ENCODE peak calls at places on chromosome 7, in seven cellular contexts. N is H7; S is stimulated activated CD8-positive, alpha-beta memory T cell treated with anti-CD3 and anti-CD28 coated beads, Interleukin-15, amount 100 ng/mL, for 24 hours; E is glutamatergic neuron; G is stimulated activated naive CD8-positive, alpha-beta T cell treated with anti-CD3 and anti-CD28 coated beads, Interleukin-15, Interleukin-2, amounts not matched to agents 100 U/mL and 50 U/mL, for 24 hours; W is tibial nerve; L is fibroblast of villous mesenchyme. O is an unnamed sample.
A peak's percentile ranks its signal among the peaks of the same experiment; 100 is the strongest.

GRCh38 chr7:44081266-44081748 is 1.0 kb downstream of the POLM start:
- DNase-seq in N (no peak), W (no peak), S (no peak), L (no peak), E (no peak), G (peak; percentile 39), O (no peak)

GRCh38 chr7:142571581-142571980 is 177.7 kb upstream of the PRSS1 start:
- DNase-seq in W (no peak), L (peak; percentile 19), S (no peak), G (no peak), E (no peak), N (no peak), O (no peak)

GRCh38 chr7:90582164-90582563 is 14.0 kb upstream of the CDK14 start:
- DNase-seq in E (no peak), N (no peak), L (no peak), S (no peak), W (no peak), G (no peak), O (no peak)

GRCh38 chr7:157907091-157907490 is 570.3 kb downstream of the DNAJB6 start:
- DNase-seq in G (no peak), S (no peak), L (no peak), W (no peak), N (no peak), E (no peak), O (no peak)

GRCh38 chr7:43869898-43870240 is 552 bp upstream of the MRPS24 start:
- DNase-seq in G (peak; percentile 42), S (no peak), W (no peak), N (peak; percentile 38), L (peak; percentile 96), E (no peak), O (no peak)

GRCh38 chr7:91165846-91166230 is 98.4 kb upstream of the FZD1 start:
- DNase-seq in G (no peak), S (no peak), W (no peak), E (no peak), L (no peak), N (no peak), O (no peak)

GRCh38 chr7:141462958-141463357 is 88.3 kb upstream of the AGK start:
- DNase-seq in G (no peak), S (no peak), W (no peak), L (no peak), N (no peak), E (no peak), O (no peak)

GRCh38 chr7:74191231-74191630 is 17.1 kb downstream of the EIF4H start:
- DNase-seq in E (no peak), N (no peak), G (no peak), S (no peak), L (no peak), W (no peak), O (no peak)

GRCh38 chr7:926061-927030 is 28.1 kb downstream of the ADAP1 start:
- DNase-seq in E (peak; percentile 13), W (peak; percentile 47), L (no peak), G (no peak), N (no peak), S (no peak), O (no peak)

GRCh38 chr7:67631496-67631895 is 634.9 kb downstream of the TYW1 start:
- DNase-seq in E (no peak), N (no peak), W (no peak), L (no peak), S (no peak), G (no peak), O (no peak)

GRCh38 chr7:94056796-94057207 is 52.6 kb upstream of the BET1 start:
- DNase-seq in W (no peak), L (peak; percentile 90), G (no peak), E (no peak), N (peak; percentile 3), S (no peak), O (no peak)

GRCh38 chr7:139771001-139771956 is 6.5 kb downstream of the HIPK2 start:
- DNase-seq in W (no peak), E (no peak), G (no peak), S (no peak), N (no peak), L (peak; percentile 86), O (no peak)

GRCh38 chr7:155277385-155277994 is 20.2 kb upstream of the INSIG1 start:
- DNase-seq in W (no peak), E (no peak), N (no peak), G (no peak), S (no peak), L (no peak), O (no peak)

GRCh38 chr7:17144313-17144712 is 154.1 kb upstream of the AHR start:
- DNase-seq in L (peak; percentile 50), E (no peak), G (peak; percentile 64), N (no peak), S (no peak), W (no peak), O (no peak)

O was measured in GM12878.